ENCODE peak calls at places on chromosomes 11 and 22, in five cellular contexts. M, R, Y, Q and I are unnamed samples.

GRCh38 chr11:13268791-13269190 is 8.8 kb upstream of the BMAL1 start:
- DNase-seq in M (no peak), Q (no peak), Y (no peak), R (no peak), I (no peak)

GRCh38 chr22:31893460-31893859 is 50.9 kb upstream of the YWHAH start:
- DNase-seq in M (no peak), R (no peak), Q (no peak), Y (no peak), I (no peak)

GRCh38 chr11:61336171-61336935 is 3.3 kb downstream of the TKFC start:
- DNase-seq in Y (peak), Q (peak), M (peak), R (peak), I (peak)

GRCh38 chr11:118908931-118909618 is 16.7 kb downstream of the BCL9L start:
- DNase-seq in Q (peak), R (no peak), Y (peak), M (no peak), I (no peak)

GRCh38 chr11:83044958-83045712 is 26.6 kb downstream of the RAB30 start:
- DNase-seq in R (no peak), Q (peak), M (no peak), Y (peak), I (no peak)

GRCh38 chr11:32792111-32792947 is 2.1 kb downstream of the CCDC73 start:
- DNase-seq in Y (no peak), Q (no peak), R (no peak), M (no peak), I (peak)

GRCh38 chr11:107722671-107723070 is 10.8 kb upstream of the SLN start:
- DNase-seq in Y (no peak), M (no peak), Q (no peak), R (no peak), I (no peak)

GRCh38 chr22:39097098-39098020 is at the start of gene APOBEC3H:
- DNase-seq in R (no peak), M (no peak), Q (peak), Y (no peak), I (no peak)

GRCh38 chr11:86397351-86397750 is 22.7 kb downstream of the CCDC81 start:
- DNase-seq in R (no peak), M (no peak), Q (no peak), Y (no peak), I (no peak)

GRCh38 chr22:21660904-21661303 is 4.9 kb upstream of the PPIL2 start:
- DNase-seq in Y (no peak), Q (no peak), R (no peak), M (no peak), I (no peak)

GRCh38 chr11:83725718-83726117 is 439.6 kb upstream of the CCDC90B start:
- DNase-seq in R (no peak), M (no peak), Y (no peak), Q (peak), I (no peak)

GRCh38 chr11:14578551-14578956 is 58.4 kb upstream of the PSMA1 start:
- DNase-seq in Q (peak), Y (peak), M (no peak), R (no peak), I (no peak)

GRCh38 chr11:32829157-32829679 is 509 bp upstream of the PRRG4 start:
- DNase-seq in Y (no peak), Q (peak), R (no peak), M (no peak), I (peak)

GRCh38 chr22:17753401-17753989 is 20.8 kb downstream of the BID start:
- DNase-seq in Q (peak), M (no peak), R (no peak), Y (peak), I (no peak)

DNA sequence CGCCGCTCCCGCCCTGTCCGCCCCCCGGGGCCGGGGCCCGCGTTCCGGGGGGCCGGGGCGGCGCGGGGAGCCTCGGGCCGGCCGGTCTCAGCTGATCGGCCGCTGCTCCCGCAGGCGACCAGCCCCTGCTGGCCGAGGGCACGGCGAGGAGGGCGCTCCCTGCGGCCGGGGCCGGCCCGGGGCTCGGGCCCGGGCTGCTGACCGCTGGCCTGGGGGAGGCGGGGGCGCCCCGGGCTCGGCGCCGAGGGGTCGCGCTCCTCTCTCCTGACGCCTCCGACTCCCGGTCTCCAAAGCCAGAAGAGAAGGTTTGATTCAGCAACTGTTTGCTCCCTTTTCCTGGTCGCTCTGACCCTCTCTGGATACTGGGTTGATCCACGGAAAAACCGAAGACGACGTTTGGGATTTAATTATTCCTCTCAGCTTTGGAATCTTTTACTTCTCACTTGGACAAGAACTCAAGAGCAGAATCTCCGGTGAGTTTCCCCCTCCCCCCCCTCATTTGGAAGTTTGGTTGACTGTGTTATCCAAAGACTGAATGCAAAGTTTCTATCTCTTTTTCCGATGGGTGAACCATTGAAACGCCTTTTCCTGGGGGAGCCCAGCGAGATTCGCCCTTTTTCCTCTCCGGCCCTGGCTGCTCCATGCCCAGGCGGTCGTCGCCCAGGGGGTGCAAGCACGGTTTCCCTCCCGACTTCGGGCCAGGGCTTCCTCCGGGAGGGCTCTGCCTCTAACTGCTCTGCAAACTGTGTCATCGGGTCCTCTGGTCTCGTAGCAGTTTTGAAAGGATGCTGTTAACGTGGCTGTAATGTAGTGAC is 721 bp downstream of the KDM2A start:
- DNase-seq in Y (no peak), M (no peak), Q (peak), R (peak), I (peak)
- H3K23ac ChIP-seq in Y (peak), M (no peak), Q (peak), R (no peak), I (peak)

GRCh38 chr11:69305885-69306540 is 12.1 kb downstream of the MYEOV start:
- DNase-seq in Y (no peak), M (no peak), Q (no peak), R (no peak), I (no peak)
- H3K14ac ChIP-seq in Y (no peak), M (no peak), Q (no peak), R (no peak), I (no peak)

DNA sequence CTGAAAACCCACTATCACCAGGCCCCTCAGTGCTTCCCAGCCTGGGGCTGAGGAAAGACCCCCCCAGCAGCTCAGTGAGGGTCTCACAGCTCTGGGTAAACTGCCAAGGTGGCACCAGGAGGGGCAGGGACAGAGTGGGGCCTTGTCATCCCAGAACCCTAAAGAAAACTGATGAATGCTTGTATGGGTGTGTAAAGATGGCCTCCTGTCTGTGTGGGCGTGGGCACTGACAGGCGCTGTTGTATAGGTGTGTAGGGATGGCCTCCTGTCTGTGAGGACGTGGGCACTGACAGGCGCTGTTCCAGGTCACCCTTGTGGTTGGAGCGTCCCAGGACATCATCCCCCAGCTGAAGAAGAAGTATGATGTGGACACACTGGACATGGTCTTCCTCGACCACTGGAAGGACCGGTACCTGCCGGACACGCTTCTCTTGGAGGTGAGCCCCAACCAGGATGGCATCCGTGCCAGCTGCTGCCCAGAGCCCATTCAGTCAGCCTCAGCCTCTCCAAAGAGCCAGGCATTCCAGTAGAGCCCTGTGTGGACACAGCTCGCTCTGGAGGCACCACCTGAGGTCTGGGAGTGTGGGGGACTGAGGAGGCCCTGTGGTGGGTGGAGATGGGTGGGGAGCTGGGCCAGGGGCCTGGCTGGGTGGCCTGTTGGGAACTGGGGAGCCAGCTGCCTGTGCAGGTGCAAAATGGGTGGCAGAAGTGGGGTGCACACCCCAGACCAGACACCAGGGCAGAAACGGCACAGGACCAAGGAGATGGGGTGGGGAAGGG is 22.4 kb upstream of the TXNRD2 start:
- DNase-seq in Y (no peak), M (no peak), R (no peak), Q (no peak), I (no peak)
- H3K4me3 ChIP-seq in Y (no peak), M (no peak), R (no peak), Q (no peak), I (no peak)

GRCh38 chr11:130213143-130213978 is 53.8 kb downstream of the ST14 start:
- DNase-seq in Q (peak), M (peak), R (peak), Y (peak), I (peak)
- H3K23ac ChIP-seq in Q (no peak), M (no peak), R (peak), Y (no peak), I (no peak)

GRCh38 chr11:75558939-75559843 is 2.9 kb upstream of the SERPINH1 start:
- DNase-seq in R (no peak), Q (peak), M (no peak), Y (peak), I (no peak)
- H3K14ac ChIP-seq in R (no peak), Q (peak), M (no peak), Y (peak), I (peak)

GRCh38 chr11:72069787-72070251 is 10.5 kb downstream of the NUMA1 start:
- DNase-seq in R (no peak), M (no peak), Q (peak), Y (peak), I (peak)
- H3K4me3 ChIP-seq in R (no peak), M (no peak), Q (peak), Y (no peak), I (no peak)

DNA sequence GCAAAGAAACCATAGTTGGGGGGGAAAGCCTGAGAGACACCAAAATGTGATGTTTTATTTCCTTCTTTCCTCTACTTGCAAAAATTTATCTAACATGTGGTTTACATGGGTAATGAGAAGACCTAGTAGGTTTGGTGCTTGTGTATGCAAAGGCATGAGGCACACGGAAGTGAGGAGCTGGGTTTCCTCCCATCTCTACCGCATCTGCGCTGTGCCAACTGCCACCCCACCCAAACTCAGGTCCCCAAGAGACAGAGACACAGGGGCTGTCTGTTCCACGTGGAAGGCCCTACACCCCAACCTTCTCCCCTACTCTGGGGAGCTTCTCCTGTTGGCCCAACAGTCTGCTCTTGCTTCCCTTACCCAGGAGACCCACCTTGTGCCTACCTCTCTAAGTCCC is 4.8 kb downstream of the RTL6 start:
- DNase-seq in Q (no peak), M (no peak), R (no peak), Y (no peak), I (no peak)
- H3K23ac ChIP-seq in Q (no peak), M (no peak), R (peak), Y (no peak), I (no peak)

DNA sequence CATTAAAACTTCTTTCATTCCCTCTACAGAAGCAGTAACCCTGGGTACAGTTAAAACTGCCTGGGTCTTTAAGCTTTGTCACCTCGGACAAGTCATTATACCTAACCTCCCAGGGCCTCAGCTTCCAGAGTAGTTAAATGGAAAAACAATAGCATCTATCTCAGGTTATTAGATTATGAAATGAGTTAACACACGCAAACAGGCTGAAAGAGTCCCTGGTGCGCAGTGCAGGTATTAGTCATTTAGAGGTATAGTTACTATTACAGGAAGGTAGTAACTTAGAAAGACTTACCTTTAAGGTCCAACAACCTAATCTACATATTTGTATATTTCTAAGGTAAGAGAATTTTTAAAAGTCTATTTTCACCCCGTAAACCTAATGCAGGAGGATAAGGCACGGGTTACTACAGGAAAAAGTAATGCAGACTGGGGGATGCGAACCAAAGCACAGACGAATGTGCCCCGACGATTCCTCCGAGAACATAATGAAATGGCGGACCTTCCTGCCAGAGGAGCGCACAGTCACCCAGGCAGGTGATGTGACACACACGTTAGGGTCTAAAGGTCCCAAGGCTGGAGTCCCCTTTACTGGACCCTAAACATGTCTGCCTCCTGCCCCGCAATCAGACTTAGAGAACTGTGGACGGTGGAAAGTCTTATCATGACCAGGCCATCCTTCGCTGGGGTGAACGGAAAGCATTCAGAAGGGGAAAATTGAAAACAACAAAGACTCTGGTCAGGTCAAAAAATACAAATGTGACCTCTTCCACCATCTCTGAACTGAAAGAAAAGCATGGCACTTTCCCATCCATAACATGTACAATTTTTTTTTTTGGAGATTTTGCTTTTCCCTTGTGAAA is 1.3 kb downstream of the NAP1L4 start:
- DNase-seq in R (no peak), Q (peak), Y (no peak), M (no peak), I (peak)
- H3K14ac ChIP-seq in R (no peak), Q (no peak), Y (peak), M (no peak), I (peak)